ENCODE peak calls at places on chromosome 5, in ten cellular contexts. C, W, Y, F, X, M, V, T, A and R are unnamed samples.

GRCh38 chr5:16741007-16741406 is 124.2 kb upstream of the RETREG1 start:
- DNase-seq in X (no peak), V (peak), A (peak), F (no peak), C (no peak), M (no peak), Y (no peak), W (no peak), T (no peak), R (no peak)

GRCh38 chr5:16536246-16536645 is 70.6 kb upstream of the ZNF622 start:
- DNase-seq in Y (no peak), A (peak), V (peak), T (no peak), W (no peak), X (peak), F (no peak), C (peak), M (no peak), R (no peak)

GRCh38 chr5:107887587-107887986 is 216.8 kb upstream of the EFNA5 start:
- DNase-seq in W (no peak), M (no peak), F (no peak), X (no peak), A (no peak), Y (no peak), V (no peak), C (no peak), T (no peak), R (no peak)

GRCh38 chr5:100496296-100496695 is 38.9 kb upstream of the FAM174A start:
- DNase-seq in X (no peak), W (no peak), A (no peak), T (no peak), F (no peak), M (no peak), C (no peak), V (no peak), Y (no peak), R (no peak)

GRCh38 chr5:174418809-174419522 is 305.4 kb upstream of the MSX2 start:
- DNase-seq in C (no peak), F (no peak), V (no peak), X (no peak), Y (no peak), A (no peak), M (no peak), T (no peak), W (no peak), R (no peak)

GRCh38 chr5:9507974-9508373 is 37.9 kb downstream of the SEMA5A start:
- DNase-seq in M (no peak), A (peak), W (no peak), C (peak), Y (peak), V (peak), X (no peak), F (no peak), T (no peak), R (no peak)

GRCh38 chr5:96146675-96147074 is 185.0 kb upstream of the ELL2 start:
- DNase-seq in C (peak), T (no peak), F (no peak), W (no peak), V (peak), A (peak), M (no peak), Y (peak), X (peak), R (no peak)

GRCh38 chr5:61298066-61298465 is 34.0 kb upstream of the ZSWIM6 start:
- DNase-seq in F (no peak), V (no peak), W (no peak), M (no peak), T (no peak), X (no peak), Y (no peak), C (no peak), A (no peak), R (no peak)

GRCh38 chr5:9546973-9547947 is 1.4 kb upstream of the SEMA5A start:
- DNase-seq in C (peak), W (no peak), M (no peak), A (peak), Y (no peak), T (no peak), F (no peak), V (peak), X (no peak), R (no peak)

GRCh38 chr5:81789033-81789432 is 38.1 kb upstream of the SSBP2 start:
- DNase-seq in X (peak), F (no peak), Y (no peak), W (no peak), A (peak), V (peak), T (no peak), C (peak), M (no peak), R (no peak)

GRCh38 chr5:55836191-55836590 is 15.0 kb upstream of the IL31RA start:
- DNase-seq in C (no peak), A (no peak), F (no peak), Y (no peak), X (no peak), V (no peak), W (no peak), M (no peak), T (no peak), R (no peak)

GRCh38 chr5:137466888-137467287 is 32.2 kb downstream of the SPOCK1 start:
- DNase-seq in W (no peak), T (peak), X (no peak), Y (no peak), M (peak), V (peak), A (peak), C (no peak), F (no peak), R (no peak)

GRCh38 chr5:93791520-93791972 is 50.1 kb upstream of the POU5F2 start:
- DNase-seq in V (peak), X (no peak), W (no peak), F (no peak), M (no peak), A (peak), C (peak), T (no peak), Y (no peak), R (no peak)

GRCh38 chr5:79931866-79932265 is 59.2 kb downstream of the MTX3 start:
- DNase-seq in T (no peak), F (no peak), V (no peak), Y (no peak), M (no peak), A (no peak), X (no peak), W (no peak), C (no peak), R (no peak)

GRCh38 chr5:88727705-88728313 is 155.2 kb downstream of the MEF2C start:
- DNase-seq in X (no peak), T (no peak), Y (no peak), A (peak), C (peak), F (no peak), M (no peak), V (peak), W (no peak), R (no peak)

GRCh38 chr5:143110591-143110990 is 292.9 kb downstream of the NR3C1 start:
- DNase-seq in A (peak), T (no peak), V (no peak), Y (no peak), X (no peak), M (no peak), F (no peak), C (peak), W (no peak), R (no peak)

GRCh38 chr5:142506046-142506445 is 179.8 kb downstream of the FGF1 start:
- DNase-seq in C (no peak), A (peak), T (no peak), W (no peak), X (no peak), M (no peak), V (peak), Y (no peak), F (no peak), R (no peak)

GRCh38 chr5:66828551-66829421 is 232.6 kb downstream of the MAST4 start:
- DNase-seq in X (no peak), Y (no peak), T (peak), F (peak), W (peak), C (peak), V (peak), A (peak), M (no peak), R (peak)

GRCh38 chr5:18745591-18745987 is 1111.3 kb downstream of the TAF11L14 start:
- DNase-seq in A (peak), X (no peak), C (no peak), M (no peak), F (no peak), W (no peak), Y (no peak), V (no peak), T (no peak), R (no peak)

GRCh38 chr5:107501965-107502691 is 168.6 kb downstream of the EFNA5 start:
- DNase-seq in M (no peak), C (peak), W (no peak), V (peak), F (no peak), T (no peak), A (peak), Y (no peak), X (no peak), R (no peak)

GRCh38 chr5:170896779-170897178 is 35.0 kb downstream of the RANBP17 start:
- DNase-seq in W (no peak), M (no peak), X (no peak), F (no peak), A (peak), T (peak), V (peak), C (peak), Y (no peak), R (peak)

GRCh38 chr5:168415971-168416370 is 70.3 kb upstream of the RARS1 start:
- DNase-seq in W (no peak), T (no peak), F (no peak), C (no peak), A (no peak), X (no peak), Y (no peak), M (no peak), V (no peak), R (no peak)

GRCh38 chr5:109340351-109340750 is 69.4 kb downstream of the PJA2 start:
- DNase-seq in A (no peak), V (no peak), Y (no peak), C (no peak), W (no peak), T (no peak), M (no peak), F (no peak), X (no peak), R (no peak)

GRCh38 chr5:144209421-144209820 is 38.7 kb downstream of the KCTD16 start:
- DNase-seq in A (no peak), X (no peak), V (no peak), F (no peak), Y (no peak), M (no peak), W (no peak), C (no peak), T (no peak), R (no peak)

GRCh38 chr5:15887072-15887471 is 292.5 kb downstream of the MARCHF11 start:
- DNase-seq in T (no peak), W (no peak), M (no peak), Y (no peak), X (no peak), V (no peak), A (no peak), C (no peak), F (no peak), R (no peak)

GRCh38 chr5:39775458-39776365 is 350.9 kb upstream of the DAB2 start:
- DNase-seq in T (no peak), Y (peak), V (peak), A (peak), M (no peak), X (no peak), C (peak), F (no peak), W (no peak), R (no peak)

GRCh38 chr5:61362796-61363364 is 30.8 kb downstream of the ZSWIM6 start:
- DNase-seq in A (peak), T (no peak), Y (no peak), F (no peak), V (peak), C (peak), X (no peak), W (no peak), M (no peak), R (no peak)

GRCh38 chr5:97534166-97534565 is 351.1 kb upstream of the RIOK2 start:
- DNase-seq in A (peak), V (peak), M (no peak), Y (peak), F (no peak), W (no peak), T (no peak), X (peak), C (peak), R (no peak)

DNA sequence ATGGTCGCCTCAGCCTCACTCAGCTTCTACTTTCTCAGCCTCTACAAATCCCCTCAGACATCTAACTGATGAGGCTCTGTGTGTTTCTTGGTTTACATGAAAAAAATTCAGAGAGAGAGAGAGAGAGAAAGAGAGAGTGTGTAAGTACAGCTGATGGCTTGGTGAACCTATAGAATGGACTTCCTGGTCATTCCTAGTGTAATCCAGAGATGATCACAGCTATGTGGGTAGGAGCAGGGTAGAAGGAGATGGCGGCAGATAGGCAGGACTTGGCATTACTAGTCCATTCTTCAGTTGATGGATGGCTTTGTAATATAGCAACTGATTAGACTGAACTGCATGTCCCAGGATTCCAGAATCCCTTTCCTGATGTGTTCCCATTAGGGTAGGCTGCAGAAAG is 429.3 kb upstream of the CLINT1 start:
- DNase-seq in A (no peak), F (no peak), X (no peak), T (no peak), W (no peak), C (peak), M (no peak), Y (no peak), V (no peak), R (no peak)
- TF ChIP-seq CTCF in A (no peak), F (no peak), X (no peak), T (no peak), W (no peak), C (no peak), M (no peak), Y (no peak), V (no peak), R (no peak)

GRCh38 chr5:152427691-152428090 is 22.6 kb upstream of the NMUR2 start:
- DNase-seq in T (no peak), X (no peak), Y (no peak), V (no peak), F (no peak), M (no peak), C (no peak), W (no peak), A (no peak), R (no peak)

GRCh38 chr5:152425083-152425482 is 20.0 kb upstream of the NMUR2 start:
- DNase-seq in M (no peak), C (no peak), T (no peak), A (no peak), W (no peak), X (no peak), F (no peak), Y (no peak), V (no peak), R (no peak)
- TF ChIP-seq CTCF in M (no peak), C (no peak), T (no peak), A (no peak), W (no peak), X (no peak), F (no peak), Y (no peak), V (no peak), R (no peak)

GRCh38 chr5:90384389-90384788 is 25.2 kb downstream of the CETN3 start:
- DNase-seq in M (no peak), W (no peak), F (no peak), Y (no peak), X (no peak), C (no peak), A (no peak), V (no peak), T (no peak), R (no peak)

GRCh38 chr5:90383903-90384302 is 25.7 kb downstream of the CETN3 start:
- DNase-seq in V (no peak), W (no peak), T (no peak), A (no peak), Y (no peak), F (no peak), M (no peak), C (no peak), X (no peak), R (no peak)

GRCh38 chr5:90387508-90387907 is 22.0 kb downstream of the CETN3 start:
- DNase-seq in T (no peak), F (no peak), A (no peak), V (no peak), W (no peak), M (no peak), Y (no peak), X (no peak), C (no peak), R (no peak)

GRCh38 chr5:90390326-90390725 is 19.2 kb downstream of the CETN3 start:
- DNase-seq in F (no peak), M (no peak), V (no peak), C (no peak), Y (no peak), W (no peak), T (no peak), A (no peak), X (no peak), R (no peak)

GRCh38 chr5:90386099-90386710 is 23.4 kb downstream of the CETN3 start:
- DNase-seq in A (peak), W (no peak), M (no peak), V (peak), X (no peak), F (no peak), T (no peak), Y (peak), C (peak), R (no peak)
- TF ChIP-seq CTCF in A (peak), W (peak), M (peak), V (peak), X (no peak), F (no peak), T (peak), Y (peak), C (peak), R (peak)

GRCh38 chr5:159444441-159445082 is 114.3 kb upstream of the IL12B start:
- DNase-seq in F (no peak), T (no peak), C (peak), X (no peak), V (peak), W (no peak), A (peak), Y (no peak), M (no peak), R (no peak)
- TF ChIP-seq CTCF in F (no peak), T (no peak), C (peak), X (peak), V (peak), W (peak), A (peak), Y (peak), M (peak), R (peak)

DNA sequence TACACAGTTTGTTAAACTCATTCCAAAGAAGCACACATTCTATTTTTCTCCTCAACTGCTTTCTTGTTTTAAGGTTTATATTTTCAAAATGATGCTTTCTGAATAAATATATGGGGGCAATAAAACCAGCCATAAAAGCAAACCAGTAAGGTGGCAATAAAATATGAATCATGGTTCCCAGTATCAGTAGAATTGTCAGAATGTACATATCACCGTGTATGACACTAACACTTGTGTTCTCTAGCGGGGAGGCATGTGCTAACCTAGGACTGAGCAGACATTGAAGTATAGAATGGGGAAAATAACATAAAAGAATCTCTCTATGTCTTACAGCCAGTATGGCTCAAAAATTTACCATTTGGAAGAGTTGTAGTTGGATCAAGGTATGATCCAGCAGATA is 329.9 kb upstream of the ISL1 start:
- DNase-seq in W (no peak), F (no peak), V (no peak), X (no peak), A (no peak), C (no peak), M (no peak), T (no peak), Y (no peak), R (no peak)
- TF ChIP-seq CTCF in W (no peak), F (no peak), V (no peak), X (no peak), A (no peak), C (no peak), M (no peak), T (no peak), Y (no peak), R (no peak)

GRCh38 chr5:58974601-58975000 is 391.7 kb downstream of the RAB3C start:
- DNase-seq in A (no peak), X (no peak), V (no peak), F (no peak), C (no peak), W (no peak), T (no peak), M (no peak), Y (no peak), R (no peak)
- TF ChIP-seq CTCF in A (no peak), X (no peak), V (no peak), F (no peak), C (no peak), W (no peak), T (no peak), M (no peak), Y (no peak), R (no peak)

GRCh38 chr5:149130932-149131273 is 10.4 kb upstream of the ABLIM3 start:
- DNase-seq in T (no peak), X (no peak), F (no peak), W (no peak), C (peak), M (no peak), V (no peak), A (no peak), Y (no peak), R (no peak)

GRCh38 chr5:149132474-149132873 is 8.8 kb upstream of the ABLIM3 start:
- DNase-seq in Y (no peak), T (no peak), A (no peak), W (no peak), C (no peak), M (no peak), V (no peak), F (no peak), X (no peak), R (no peak)

GRCh38 chr5:149128023-149128875 is 13.0 kb upstream of the ABLIM3 start:
- DNase-seq in W (peak), M (no peak), F (no peak), Y (no peak), C (peak), V (peak), X (no peak), A (peak), T (no peak), R (peak)

GRCh38 chr5:149129181-149129580 is 12.1 kb upstream of the ABLIM3 start:
- DNase-seq in F (no peak), X (no peak), T (no peak), V (peak), W (no peak), A (no peak), M (no peak), Y (no peak), C (peak), R (no peak)

GRCh38 chr5:149130121-149130931 is 11.0 kb upstream of the ABLIM3 start:
- DNase-seq in F (no peak), W (no peak), V (peak), T (no peak), C (peak), X (no peak), M (no peak), A (no peak), Y (no peak), R (no peak)
- TF ChIP-seq CTCF in F (no peak), W (no peak), V (peak), T (peak), C (peak), X (peak), M (no peak), A (peak), Y (peak), R (no peak)

DNA sequence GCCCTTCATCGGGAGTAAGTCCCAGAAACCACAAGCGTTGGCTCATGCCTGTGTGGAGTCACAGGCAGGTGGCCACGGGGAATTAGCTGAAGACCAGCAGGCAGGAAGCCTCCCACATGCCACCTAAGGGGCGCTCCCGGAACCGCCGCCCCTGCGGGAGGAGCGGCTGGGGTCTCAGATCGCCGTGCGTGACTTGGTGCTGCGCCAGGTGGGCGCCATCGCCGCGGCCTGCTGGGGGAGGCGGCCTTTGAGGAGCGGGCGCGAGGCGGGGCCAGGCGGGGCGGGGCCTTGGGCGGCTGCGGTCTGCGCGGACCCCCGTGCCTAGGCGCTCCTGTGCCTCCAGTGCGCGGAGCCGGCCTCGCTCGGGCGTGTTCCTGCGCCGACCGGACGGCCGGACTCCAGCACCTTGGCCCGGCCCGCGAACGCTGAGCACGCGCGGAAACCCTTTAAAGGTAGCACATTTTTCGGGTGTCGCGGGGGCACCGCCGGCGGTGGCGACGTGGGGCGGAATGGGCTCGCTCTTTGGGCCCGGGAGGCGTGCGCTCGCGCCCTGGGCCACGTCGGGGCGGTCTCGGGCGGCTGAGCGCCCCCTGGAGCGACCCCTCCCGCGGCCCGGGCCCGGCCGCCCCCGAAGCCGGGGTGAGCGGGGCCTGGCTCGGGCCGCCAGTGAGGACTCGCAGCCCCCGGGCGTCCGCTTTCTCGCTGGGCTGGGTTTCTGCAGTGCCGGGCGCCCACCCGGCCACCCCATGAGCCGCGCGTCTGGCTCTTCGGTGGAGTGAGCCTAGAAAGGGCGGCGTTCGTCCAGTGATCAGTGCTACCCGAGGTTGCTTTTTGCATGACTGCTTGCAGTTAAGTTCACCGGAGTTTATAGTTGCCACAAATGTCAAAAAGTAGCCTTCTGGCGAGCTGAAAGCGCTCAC is 24.5 kb downstream of the LECT2 start:
- DNase-seq in W (peak), A (no peak), Y (no peak), T (no peak), M (no peak), V (no peak), F (no peak), C (no peak), X (no peak), R (peak)
- TF ChIP-seq CTCF in W (peak), A (no peak), Y (no peak), T (no peak), M (no peak), V (no peak), F (no peak), C (no peak), X (no peak), R (no peak)